ENCODE peak calls at places on chromosomes 7 and 10, in seven cellular contexts. F is Panc1, V is fibroblast of lung, K is RWPE1, C is thoracic aorta, W is transverse colon, B is body of pancreas. Z is an unnamed sample.

GRCh38 chr7:36565792-36566356 is 158.4 kb downstream of the AOAH start:
- DNase-seq in F (no peak), V (no peak), K (no peak), C (no peak), W (no peak), B (no peak), Z (no peak)

GRCh38 chr10:102422586-102423129 is 2.0 kb downstream of the FBXL15 start:
- DNase-seq in F (peak; percentile 55), V (peak; percentile 62), K (peak; percentile 77), C (no peak), W (peak; percentile 90), B (peak; percentile 86), Z (peak; percentile 81)

GRCh38 chr10:101331960-101332359 is 22.0 kb upstream of the BTRC start:
- DNase-seq in F (no peak), V (peak; percentile 24), K (no peak), C (no peak), W (no peak), B (no peak), Z (no peak)

GRCh38 chr7:8379264-8379663 is 54.1 kb upstream of the NXPH1 start:
- DNase-seq in F (no peak), V (no peak), K (no peak), C (no peak), W (no peak), B (peak; percentile 37), Z (no peak)

GRCh38 chr7:111860248-111860647 is 298.0 kb upstream of the IMMP2L start:
- DNase-seq in F (no peak), V (no peak), K (no peak), C (no peak), W (no peak), B (no peak), Z (no peak)

GRCh38 chr10:88874271-88874670 is 5.8 kb upstream of the STAMBPL1 start:
- DNase-seq in F (no peak), V (peak; percentile 6), K (no peak), C (no peak), W (no peak), B (no peak), Z (no peak)

GRCh38 chr7:127885843-127886242 is 145.4 kb downstream of the LRRC4 start:
- DNase-seq in F (no peak), V (peak; percentile 85), K (no peak), C (peak; percentile 19), W (no peak), B (peak; percentile 30), Z (peak; percentile 14)

GRCh38 chr7:44963526-44964290 is 15.1 kb downstream of the MYO1G start:
- DNase-seq in F (no peak), V (no peak), K (no peak), C (no peak), W (no peak), B (no peak), Z (peak; percentile 9)

GRCh38 chr10:122798704-122799231 is 46.9 kb downstream of the CUZD1 start:
- DNase-seq in F (no peak), V (no peak), K (no peak), C (no peak), W (no peak), B (no peak), Z (no peak)

GRCh38 chr7:111436608-111437007 is 125.7 kb downstream of the IMMP2L start:
- DNase-seq in F (no peak), V (peak; percentile 11), K (no peak), C (no peak), W (no peak), B (no peak), Z (no peak)

GRCh38 chr7:104943502-104944343 is 70.3 kb upstream of the KMT2E start:
- DNase-seq in F (no peak), V (peak; percentile 91), K (no peak), C (no peak), W (peak; percentile 92), B (peak; percentile 94), Z (no peak)

GRCh38 chr7:46424934-46425333 is 503.9 kb upstream of the IGFBP3 start:
- DNase-seq in F (no peak), V (peak; percentile 6), K (no peak), C (no peak), W (no peak), B (no peak), Z (no peak)

GRCh38 chr10:677750-678661 is 11.5 kb downstream of the DIP2C start:
- DNase-seq in F (no peak), V (no peak), K (no peak), C (no peak), W (no peak), B (no peak), Z (no peak)

GRCh38 chr10:588246-589165 is 101.0 kb downstream of the DIP2C start:
- DNase-seq in F (no peak), V (peak; percentile 44), K (no peak), C (no peak), W (no peak), B (no peak), Z (peak; percentile 33)

GRCh38 chr10:58030208-58030607 is 237.5 kb downstream of the IPMK start:
- DNase-seq in F (no peak), V (no peak), K (no peak), C (no peak), W (no peak), B (no peak), Z (no peak)

GRCh38 chr7:36967387-36967786 is 243.1 kb upstream of the AOAH start:
- DNase-seq in F (no peak), V (peak; percentile 55), K (peak; percentile 61), C (no peak), W (peak; percentile 24), B (peak; percentile 67), Z (peak; percentile 26)

GRCh38 chr7:66187894-66188293 is 17.2 kb upstream of the TPST1 start:
- DNase-seq in F (no peak), V (peak; percentile 42), K (no peak), C (no peak), W (no peak), B (peak; percentile 35), Z (peak; percentile 73)

GRCh38 chr10:127392351-127393235 is 156.5 kb upstream of the NPS start:
- DNase-seq in F (no peak), V (no peak), K (no peak), C (peak; percentile 19), W (no peak), B (peak; percentile 22), Z (no peak)

GRCh38 chr10:32511599-32511998 is 65.7 kb downstream of the CCDC7 start:
- DNase-seq in F (no peak), V (no peak), K (no peak), C (no peak), W (no peak), B (no peak), Z (no peak)

DNA sequence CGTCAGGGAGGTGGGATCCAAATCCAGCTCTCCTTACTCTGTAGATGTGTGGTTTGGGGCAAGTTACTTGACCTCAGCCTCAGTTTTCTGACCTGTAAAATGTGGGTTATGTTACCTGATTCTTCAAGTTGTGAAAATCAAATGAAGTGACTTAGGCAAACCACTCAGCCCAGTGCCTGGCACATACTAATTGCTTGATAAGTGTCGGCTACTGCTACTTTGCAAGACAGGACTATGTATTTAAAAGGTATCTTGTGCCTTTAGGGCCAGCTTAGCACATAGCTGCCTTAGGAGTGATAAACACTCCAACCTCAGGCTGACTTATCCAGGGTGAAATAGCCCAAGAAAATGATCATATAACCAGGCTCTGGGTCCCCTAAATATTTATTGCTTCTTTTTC is 42.9 kb downstream of the GOLGA7B start:
- DNase-seq in F (no peak), V (no peak), K (no peak), C (no peak), W (no peak), B (no peak), Z (no peak)
- H3K27ac ChIP-seq in F (no peak overlapping the region), V (no peak overlapping the region), K (no peak overlapping the region), C (no peak overlapping the region), W (no peak overlapping the region), B (no peak overlapping the region), Z (no peak overlapping the region)

GRCh38 chr10:124867304-124867703 is 65.7 kb downstream of the ABRAXAS2 start:
- DNase-seq in F (no peak), V (no peak), K (no peak), C (no peak), W (no peak), B (no peak), Z (no peak)
- TF ChIP-seq CTCF in F (no peak), V (no peak), K (no peak), C (no peak), W (no peak), B (no peak), Z (no peak)

GRCh38 chr10:77313066-77313750 is 324.4 kb downstream of the KCNMA1 start:
- DNase-seq in F (no peak), V (no peak), K (no peak), C (no peak), W (no peak), B (no peak), Z (no peak)

GRCh38 chr10:77308084-77308732 is 329.4 kb downstream of the KCNMA1 start:
- DNase-seq in F (no peak), V (no peak), K (no peak), C (no peak), W (no peak), B (no peak), Z (no peak)

GRCh38 chr10:77310288-77310687 is 327.3 kb downstream of the KCNMA1 start:
- DNase-seq in F (no peak), V (no peak), K (no peak), C (no peak), W (no peak), B (no peak), Z (no peak)

GRCh38 chr10:77309103-77310013 is 328.2 kb downstream of the KCNMA1 start:
- DNase-seq in F (no peak), V (no peak), K (no peak), C (no peak), W (no peak), B (no peak), Z (no peak)

GRCh38 chr10:77311186-77311585 is 326.4 kb downstream of the KCNMA1 start:
- DNase-seq in F (no peak), V (no peak), K (no peak), C (no peak), W (no peak), B (no peak), Z (no peak)
- H3K27ac ChIP-seq in F (no peak overlapping the region), V (no peak overlapping the region), K (no peak overlapping the region), C (peak overlapping the region; percentile 47), W (peak overlapping the region; percentile 51), B (no peak overlapping the region), Z (no peak overlapping the region)

GRCh38 chr7:107982918-107983389 is 20.0 kb downstream of the LAMB1 start:
- DNase-seq in F (no peak), V (peak; percentile 65), K (no peak), C (no peak), W (no peak), B (no peak), Z (no peak)
- TF ChIP-seq CTCF in F (no peak), V (peak; percentile 40), K (no peak), C (peak; percentile 38), W (peak; percentile 50), B (no peak), Z (no peak)

Z was measured in gastrocnemius medialis.